ENCODE peak calls at places on chromosomes 16 and 17, in seven cellular contexts. U is K562, M is GM12892, H is SK-N-SH, C is H1, Z is GM12878, K is HepG2. L is an unnamed sample.

GRCh38 chr17:37360632-37361031 is 15.2 kb upstream of the C17orf78 start:
- DNase-seq in H (no peak), C (no peak), Z (no peak), U (no peak), M (no peak), K (no peak), L (no peak)

GRCh38 chr17:36931697-36932382 is 5.4 kb upstream of the LHX1 start:
- DNase-seq in M (no peak), U (no peak), C (no peak), K (no peak), H (peak), Z (no peak), L (no peak)

GRCh38 chr17:61248399-61248798 is 151.2 kb upstream of the TBX2 start:
- DNase-seq in H (peak), U (no peak), C (no peak), Z (no peak), K (peak), M (no peak), L (no peak)

GRCh38 chr16:89359296-89360147 is 130.8 kb downstream of the ANKRD11 start:
- DNase-seq in K (no peak), H (no peak), M (no peak), C (no peak), U (no peak), Z (no peak), L (no peak)

GRCh38 chr16:54366943-54367342 is 80.4 kb upstream of the IRX3 start:
- DNase-seq in U (no peak), C (no peak), M (no peak), K (no peak), H (no peak), Z (no peak), L (no peak)

GRCh38 chr17:2137342-2138098 is 82.6 kb downstream of the HIC1 start:
- DNase-seq in H (no peak), K (no peak), U (peak), Z (peak), M (no peak), C (peak), L (peak)

GRCh38 chr16:20441221-20441620 is 10.1 kb upstream of the ACSM2A start:
- DNase-seq in M (no peak), H (no peak), C (no peak), Z (no peak), U (no peak), K (no peak), L (no peak)

GRCh38 chr17:2400474-2400866 is 390 bp downstream of the MNT start:
- DNase-seq in H (peak), K (peak), C (no peak), M (no peak), Z (no peak), U (peak), L (no peak)

DNA sequence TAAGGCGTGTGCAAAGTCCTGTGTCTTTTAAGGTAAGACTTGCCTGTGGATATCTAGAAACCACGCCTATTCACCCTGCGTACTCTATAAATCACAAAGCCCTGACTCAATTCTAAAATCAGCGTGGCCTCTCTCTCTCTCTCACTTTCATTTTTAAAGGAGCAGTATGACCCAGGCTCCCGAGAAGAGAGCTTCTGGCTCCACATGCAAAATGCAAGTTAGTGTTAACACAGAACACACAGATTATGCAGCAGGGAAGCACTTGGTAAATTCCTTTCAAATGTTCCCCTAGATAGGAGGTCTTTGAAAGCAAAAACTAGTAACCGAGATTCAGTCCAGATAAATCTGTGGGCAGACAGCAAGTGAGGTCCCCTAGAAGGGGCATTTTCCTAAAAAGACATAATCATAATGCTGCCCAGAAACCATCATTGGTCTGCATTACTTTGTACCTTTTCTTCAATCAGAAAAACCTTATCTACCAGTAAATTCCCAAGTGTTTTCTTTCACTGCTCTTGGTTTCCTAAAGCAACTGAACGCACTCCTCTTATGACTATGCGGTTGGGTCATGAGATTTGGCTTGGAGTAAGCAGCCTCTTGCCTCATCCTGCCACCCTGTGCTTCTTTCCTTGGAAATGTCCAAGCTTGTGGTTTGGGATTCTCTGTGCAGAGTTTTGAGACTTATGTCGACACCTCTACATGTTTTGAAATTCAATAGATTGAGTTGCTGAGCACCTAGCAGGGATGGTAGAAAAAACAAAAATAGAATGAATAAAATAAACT is 31.7 kb upstream of the KCNJ2 start:
- DNase-seq in U (no peak), C (no peak), Z (peak), H (no peak), K (no peak), M (peak), L (peak)
- TF ChIP-seq TAF1 in U (no peak), C (no peak), Z (peak), H (no peak), K (no peak), M (no peak), L (no peak)

DNA sequence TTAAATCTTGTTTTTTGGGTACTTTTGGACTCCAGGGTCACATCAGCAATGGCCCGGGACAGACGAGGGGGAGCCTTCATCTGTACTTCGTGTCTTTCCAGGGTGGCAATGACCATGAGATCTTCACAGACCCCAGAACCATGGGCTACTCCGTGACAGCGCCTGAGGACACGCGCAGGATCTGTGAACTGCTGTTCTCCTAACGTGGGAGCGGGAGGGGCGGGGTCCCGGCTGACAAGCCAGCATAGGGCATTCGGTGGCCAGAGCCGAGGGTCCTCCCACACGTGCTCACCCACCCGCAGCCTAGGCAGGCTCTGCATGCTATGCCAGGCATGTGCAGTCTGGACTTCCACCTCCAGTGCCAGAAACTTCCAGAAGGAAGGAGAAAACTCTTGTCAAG is 21.2 kb downstream of the CARHSP1 start:
- DNase-seq in H (peak), Z (no peak), U (no peak), K (no peak), M (no peak), C (no peak), L (no peak)
- TF ChIP-seq POLR2AphosphoS5 in H (no peak), Z (no peak), U (no peak), K (peak), M (peak), C (peak), L (peak)

GRCh38 chr17:17468217-17469010 is 8.4 kb upstream of the MED9 start:
- DNase-seq in H (no peak), M (no peak), C (no peak), U (no peak), K (no peak), Z (no peak), L (no peak)

GRCh38 chr17:17469358-17469757 is 7.4 kb upstream of the MED9 start:
- DNase-seq in M (no peak), Z (no peak), U (no peak), H (no peak), K (no peak), C (no peak), L (no peak)

GRCh38 chr17:17466511-17466910 is 10.3 kb upstream of the MED9 start:
- DNase-seq in K (no peak), U (no peak), M (no peak), Z (no peak), C (no peak), H (no peak), L (no peak)

GRCh38 chr17:17467021-17467420 is 9.8 kb upstream of the MED9 start:
- DNase-seq in K (no peak), Z (no peak), C (no peak), U (no peak), H (no peak), M (no peak), L (no peak)

DNA sequence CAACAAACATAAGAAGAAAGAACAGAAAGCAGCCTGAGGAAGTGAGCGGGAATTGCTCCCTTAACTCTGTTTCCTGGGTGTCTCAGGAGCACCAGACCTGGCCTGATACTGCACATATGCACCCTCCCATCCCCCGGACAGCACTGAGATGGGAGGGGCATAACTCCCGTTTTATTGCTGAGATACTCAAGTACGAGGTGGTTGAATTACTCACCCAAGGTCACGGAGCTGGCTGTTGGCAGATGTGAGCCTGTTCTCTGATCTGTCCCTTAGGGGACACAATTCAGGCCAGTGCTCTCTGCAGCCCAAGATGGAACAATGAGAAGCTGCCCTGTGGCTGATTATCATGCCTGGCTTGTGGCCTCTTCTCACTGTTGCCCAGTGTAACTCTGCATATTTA is 9.1 kb upstream of the MED9 start:
- DNase-seq in U (no peak), K (no peak), H (no peak), Z (no peak), C (no peak), M (no peak), L (no peak)
- TF ChIP-seq TAF1 in U (no peak), K (no peak), H (no peak), Z (no peak), C (no peak), M (no peak), L (no peak)

GRCh38 chr17:49629447-49629846 is 48.5 kb downstream of the SPOP start:
- DNase-seq in U (no peak), C (no peak), Z (no peak), M (no peak), K (no peak), H (peak), L (no peak)

GRCh38 chr17:49621420-49621819 is 45.7 kb downstream of the NXPH3 start:
- DNase-seq in M (no peak), U (no peak), K (no peak), C (no peak), H (no peak), Z (no peak), L (no peak)

GRCh38 chr17:49621946-49622529 is 46.4 kb downstream of the NXPH3 start:
- DNase-seq in M (no peak), Z (no peak), K (no peak), C (no peak), U (no peak), H (no peak), L (no peak)

GRCh38 chr17:49630113-49630900 is 47.6 kb downstream of the SPOP start:
- DNase-seq in Z (no peak), K (no peak), C (no peak), U (no peak), H (no peak), M (no peak), L (no peak)

GRCh38 chr17:49624896-49625295 is 49.2 kb downstream of the NXPH3 start:
- DNase-seq in H (no peak), C (no peak), M (no peak), K (no peak), U (no peak), Z (no peak), L (no peak)
- TF ChIP-seq POLR2AphosphoS5 in H (no peak), C (no peak), M (no peak), K (no peak), U (no peak), Z (no peak), L (no peak)

GRCh38 chr16:65698943-65699342 is 577.1 kb upstream of the CDH11 start:
- DNase-seq in Z (no peak), C (no peak), K (no peak), U (no peak), M (no peak), H (no peak), L (no peak)
- TF ChIP-seq TAF1 in Z (no peak), C (no peak), K (no peak), U (no peak), M (no peak), H (no peak), L (no peak)

GRCh38 chr16:879461-879861 is 78.9 kb upstream of the GNG13 start:
- DNase-seq in Z (no peak), C (no peak), H (no peak), K (no peak), M (no peak), U (no peak), L (no peak)
- TF ChIP-seq POLR2AphosphoS5 in Z (no peak), C (no peak), H (no peak), K (no peak), M (no peak), U (no peak), L (no peak)

DNA sequence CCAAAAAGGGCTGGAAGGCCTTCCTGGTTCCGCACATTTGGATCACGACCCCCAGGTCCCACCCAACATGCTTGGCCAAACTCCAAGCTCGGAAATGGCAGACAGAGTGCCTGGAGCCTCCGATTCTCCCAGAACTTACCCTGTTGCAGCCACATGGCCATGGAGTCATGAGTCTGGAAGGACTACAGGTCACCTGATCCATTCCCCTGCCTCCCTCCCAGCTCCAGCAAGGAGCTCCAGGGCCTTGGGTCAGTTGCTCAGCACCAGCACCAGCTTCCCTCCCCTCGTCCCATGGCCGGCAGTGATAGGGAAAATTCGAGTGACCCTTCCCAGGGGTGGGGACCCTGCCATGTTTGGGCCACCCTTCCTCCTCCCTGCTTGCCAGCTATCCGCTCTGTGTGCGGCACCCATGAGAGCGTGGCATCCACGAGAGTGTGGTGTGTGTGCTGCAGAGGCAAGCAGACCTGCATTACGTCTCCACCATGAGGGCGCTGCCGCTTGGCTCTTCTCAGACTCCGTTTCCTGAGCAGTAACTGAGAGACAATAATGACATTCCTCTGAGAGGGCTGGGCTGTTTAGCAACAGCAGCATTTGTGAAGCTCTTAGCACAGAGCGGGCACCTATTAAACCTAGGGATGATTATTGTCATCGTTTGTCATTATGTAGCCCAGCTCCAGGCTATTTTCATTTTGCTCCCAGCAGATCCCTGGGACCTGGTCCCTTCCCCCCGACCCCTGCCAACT is 21.3 kb upstream of the RPL38 start:
- DNase-seq in C (no peak), Z (no peak), U (no peak), M (no peak), K (no peak), H (no peak), L (no peak)
- TF ChIP-seq TAF1 in C (no peak), Z (no peak), U (no peak), M (no peak), K (no peak), H (no peak), L (no peak)

GRCh38 chr17:67520916-67521772 is 144.1 kb downstream of the PITPNC1 start:
- DNase-seq in Z (no peak), C (no peak), H (no peak), M (no peak), U (no peak), K (no peak), L (no peak)

GRCh38 chr17:67518881-67519280 is 141.8 kb downstream of the PITPNC1 start:
- DNase-seq in K (no peak), H (no peak), C (no peak), M (no peak), Z (no peak), U (no peak), L (no peak)

GRCh38 chr17:67520282-67520906 is 143.3 kb downstream of the PITPNC1 start:
- DNase-seq in M (no peak), U (no peak), C (no peak), K (no peak), H (no peak), Z (no peak), L (no peak)

GRCh38 chr17:67519801-67520251 is 142.7 kb downstream of the PITPNC1 start:
- DNase-seq in C (peak), H (no peak), M (no peak), U (no peak), K (no peak), Z (no peak), L (no peak)

DNA sequence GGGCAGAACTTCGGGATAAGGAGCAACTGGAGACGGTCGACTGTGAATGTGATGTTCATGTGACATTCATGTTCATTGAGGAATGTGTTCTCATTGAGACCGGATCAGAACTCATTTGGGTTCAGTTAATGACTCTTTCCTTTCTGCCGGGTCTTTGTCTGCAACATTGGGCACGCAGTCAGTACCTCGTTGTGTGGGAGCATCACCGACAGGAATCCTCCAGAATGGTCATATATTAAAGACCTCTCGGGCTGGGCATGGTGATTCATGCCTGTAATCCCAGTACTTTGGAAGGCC is 144.6 kb downstream of the PITPNC1 start:
- DNase-seq in U (no peak), M (no peak), K (no peak), C (no peak), Z (no peak), H (no peak), L (no peak)
- TF ChIP-seq POLR2AphosphoS5 in U (no peak), M (no peak), K (no peak), C (no peak), Z (no peak), H (no peak), L (no peak)

DNA sequence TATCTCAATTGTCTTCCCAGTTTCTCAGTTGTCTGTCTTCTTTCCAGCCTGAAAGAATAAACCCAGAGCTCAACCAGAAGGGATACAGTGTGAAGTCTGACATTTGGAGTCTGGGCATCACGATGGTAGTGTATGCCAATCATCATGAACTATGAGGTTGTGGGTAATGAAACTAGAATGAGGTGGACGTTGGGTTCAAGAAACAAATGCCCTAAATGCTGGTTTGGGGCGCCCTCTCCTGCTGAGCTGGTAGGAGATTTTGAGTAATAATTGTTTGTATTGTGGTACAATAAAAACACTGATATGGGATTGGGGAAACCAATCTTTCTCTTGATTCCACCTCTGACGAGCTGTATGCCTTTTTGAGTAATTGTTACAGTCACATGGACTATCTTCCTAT is 110.4 kb downstream of the MAP2K6 start:
- DNase-seq in C (no peak), Z (no peak), M (no peak), H (no peak), K (no peak), U (no peak), L (no peak)
- TF ChIP-seq TAF1 in C (no peak), Z (no peak), M (no peak), H (no peak), K (no peak), U (no peak), L (no peak)